ENCODE peak calls at places on chromosomes 1 and 21, in nine cellular contexts. E, K, A, H, V, G, U, T and B are unnamed samples. For H3K4me1, the result is how much of the 10 kb centered on the place peaks cover.

GRCh38 chr21:25887646-25888321 is 153.0 kb downstream of the GABPA start:
- DNase-seq in T (no peak), E (no peak), V (no peak), H (no peak), A (no peak), K (no peak), U (no peak), G (no peak), B (no peak)

GRCh38 chr1:60386259-60386658 is 312.7 kb upstream of the C1orf87 start:
- DNase-seq in V (no peak), K (no peak), G (no peak), H (no peak), U (no peak), T (no peak), E (no peak), A (no peak), B (no peak)

GRCh38 chr1:39141925-39142324 is 62.6 kb upstream of the MACF1 start:
- DNase-seq in G (no peak), H (no peak), V (peak), A (no peak), E (no peak), U (no peak), K (no peak), T (no peak), B (no peak)

GRCh38 chr1:64135501-64136245 is 67.8 kb upstream of the UBE2U start:
- DNase-seq in E (no peak), G (no peak), T (no peak), V (peak), H (no peak), U (no peak), A (no peak), K (no peak), B (peak)

GRCh38 chr1:176559474-176560390 is 96.8 kb downstream of the PAPPA2 start:
- DNase-seq in K (no peak), E (peak), U (peak), V (peak), H (no peak), A (peak), T (peak), G (peak), B (peak)

GRCh38 chr1:21189906-21190500 is 13.3 kb upstream of the EIF4G3 start:
- DNase-seq in A (no peak), T (no peak), E (no peak), U (no peak), K (no peak), G (no peak), V (no peak), H (no peak), B (no peak)

GRCh38 chr21:43268804-43269186 is 100.0 kb downstream of the CRYAA start:
- DNase-seq in E (no peak), H (no peak), A (no peak), U (no peak), V (no peak), K (peak), G (no peak), T (peak), B (no peak)

GRCh38 chr1:168266644-168267186 is 14.0 kb upstream of the TBX19 start:
- DNase-seq in K (no peak), U (no peak), V (no peak), E (no peak), G (no peak), A (no peak), H (no peak), T (no peak), B (no peak)

GRCh38 chr1:149888999-149889289 is 10.4 kb upstream of the BOLA1 start:
- DNase-seq in H (peak), T (no peak), V (no peak), U (no peak), A (peak), G (peak), E (peak), K (no peak), B (peak)

GRCh38 chr1:101241485-101242225 is 4.8 kb downstream of the S1PR1 start:
- DNase-seq in V (no peak), E (no peak), K (no peak), G (no peak), U (no peak), T (no peak), A (no peak), H (no peak), B (no peak)

GRCh38 chr1:96674909-96675308 is 46.7 kb upstream of the PTBP2 start:
- DNase-seq in K (no peak), G (no peak), H (no peak), U (no peak), E (no peak), A (no peak), V (no peak), T (no peak), B (no peak)

GRCh38 chr1:234597894-234598293 is 12.1 kb downstream of the IRF2BP2 start:
- DNase-seq in V (peak), U (peak), G (no peak), E (peak), T (peak), A (peak), K (no peak), H (peak), B (peak)

GRCh38 chr1:191320062-191320461 is 838.2 kb upstream of the RGS18 start:
- DNase-seq in U (peak), A (no peak), V (peak), K (no peak), H (no peak), E (no peak), T (no peak), G (no peak), B (no peak)

GRCh38 chr1:160046494-160047115 is 14.8 kb upstream of the PIGM start:
- DNase-seq in K (peak), U (peak), G (peak), T (peak), H (peak), V (peak), E (peak), A (peak), B (peak)

GRCh38 chr1:84606977-84607376 is 32.7 kb upstream of the CTBS start:
- DNase-seq in A (no peak), G (no peak), T (no peak), H (no peak), V (no peak), E (no peak), U (no peak), K (no peak), B (no peak)

GRCh38 chr21:33289199-33289819 is 23.1 kb downstream of the IL10RB start:
- DNase-seq in K (no peak), V (no peak), G (no peak), T (no peak), U (no peak), E (no peak), H (no peak), A (peak), B (no peak)

GRCh38 chr1:154608522-154609294 is 722 bp upstream of the ADAR start:
- DNase-seq in A (peak), H (peak), E (peak), U (peak), G (peak), K (peak), T (peak), V (peak), B (no peak)

GRCh38 chr1:11520531-11521233 is 41.7 kb downstream of the DISP3 start:
- DNase-seq in H (peak), U (no peak), G (peak), E (no peak), V (no peak), T (no peak), A (no peak), K (no peak), B (no peak)

GRCh38 chr21:32329331-32329730 is 30.7 kb downstream of the MRAP start:
- DNase-seq in H (no peak), E (no peak), U (no peak), T (no peak), V (peak), K (no peak), G (peak), A (no peak), B (peak)

GRCh38 chr1:55955237-55955636 is 624.1 kb downstream of the PLPP3 start:
- DNase-seq in K (no peak), H (no peak), T (no peak), A (peak), G (no peak), E (no peak), U (no peak), V (peak), B (no peak)

GRCh38 chr1:67390041-67390887 is 39.9 kb downstream of the SERBP1 start:
- DNase-seq in K (no peak), V (no peak), T (no peak), E (no peak), H (no peak), G (no peak), U (no peak), A (peak), B (no peak)

GRCh38 chr1:240497908-240498307 is 114.0 kb downstream of the GREM2 start:
- DNase-seq in T (no peak), H (no peak), A (no peak), V (no peak), K (no peak), U (no peak), E (no peak), G (no peak), B (no peak)

GRCh38 chr1:229293528-229294204 is 22.8 kb downstream of the RAB4A start:
- DNase-seq in U (no peak), A (no peak), K (no peak), T (no peak), G (no peak), V (no peak), H (no peak), E (no peak), B (no peak)

GRCh38 chr1:90317628-90318027 is 322.7 kb downstream of the ZNF326 start:
- DNase-seq in G (no peak), E (no peak), K (no peak), V (no peak), U (no peak), T (no peak), A (peak), H (no peak), B (no peak)

GRCh38 chr21:27171704-27172103 is 204.8 kb upstream of the ADAMTS5 start:
- DNase-seq in T (no peak), U (no peak), A (no peak), V (peak), G (no peak), E (no peak), H (no peak), K (no peak), B (peak)

GRCh38 chr1:201326710-201327109 is 43.4 kb downstream of the PKP1 start:
- DNase-seq in G (no peak), A (no peak), U (no peak), V (no peak), T (peak), K (no peak), E (no peak), H (no peak), B (no peak)

GRCh38 chr1:17919525-17920439 is 164.6 kb downstream of the ACTL8 start:
- DNase-seq in G (peak), V (peak), H (no peak), T (no peak), U (peak), A (peak), K (no peak), E (peak), B (no peak)

GRCh38 chr1:67683306-67683705 is 1.7 kb upstream of the GADD45A start:
- DNase-seq in K (no peak), H (no peak), V (peak), E (no peak), A (peak), T (no peak), U (no peak), G (no peak), B (no peak)

GRCh38 chr1:62229932-62230331 is 35.3 kb downstream of the L1TD1 start:
- DNase-seq in V (no peak), G (peak), T (no peak), A (no peak), U (no peak), H (peak), E (no peak), K (no peak), B (no peak)

GRCh38 chr1:225467193-225468020 is 39.6 kb upstream of the LBR start:
- DNase-seq in T (peak), V (no peak), G (peak), E (no peak), A (no peak), U (no peak), H (peak), K (peak), B (peak)
- H3K4me1 ChIP-seq in T (under half), V (under half), G (under half), E (under half), A (under half), U (under half), H (under half), K (under half), B (under half)

DNA sequence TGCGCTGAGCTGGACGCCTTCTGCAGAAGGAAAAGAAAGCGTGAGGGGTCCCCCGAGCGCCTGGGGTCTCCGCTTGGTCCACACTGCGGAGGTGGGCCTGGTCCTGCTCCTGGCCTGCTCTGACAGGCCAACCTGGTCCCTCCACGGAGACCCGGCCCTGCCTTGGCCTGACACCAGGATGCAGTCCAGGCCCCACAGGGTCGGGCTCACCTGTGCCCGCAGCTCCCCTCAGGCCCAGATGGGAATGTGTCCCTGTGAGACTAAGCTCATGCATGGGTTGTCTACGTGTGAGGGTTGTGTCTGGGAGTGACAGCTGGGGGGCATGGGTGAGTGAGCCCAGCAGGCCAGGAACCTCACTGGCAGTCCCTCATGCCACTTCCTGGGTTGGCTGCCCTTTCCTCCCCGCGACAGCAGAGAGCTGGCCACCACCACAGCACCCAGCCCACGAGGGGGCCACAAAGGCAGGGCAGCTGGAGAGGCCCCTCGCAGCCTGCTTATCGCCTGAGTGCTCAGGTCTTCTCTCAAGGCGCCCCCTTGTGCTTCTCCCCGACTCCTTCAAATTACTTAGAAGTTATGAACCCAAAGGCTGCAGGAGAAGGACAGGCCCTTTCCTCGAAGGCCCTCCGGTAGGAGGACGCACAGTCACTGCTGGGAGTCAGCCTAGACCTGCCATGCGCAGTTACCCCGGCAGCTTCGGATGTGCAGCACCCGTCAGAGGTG is 41.1 kb downstream of the SLC45A1 start:
- DNase-seq in V (no peak), E (no peak), A (no peak), K (peak), H (no peak), G (no peak), U (no peak), T (no peak), B (peak)
- TF ChIP-seq CTCF in V (no peak), E (no peak), A (no peak), K (no peak), H (no peak), G (no peak), U (no peak), T (no peak), B (no peak)

GRCh38 chr1:54359393-54360162 is 46.6 kb downstream of the SSBP3 start:
- DNase-seq in A (no peak), H (no peak), G (no peak), E (no peak), T (no peak), U (no peak), K (no peak), V (no peak), B (no peak)
- H3K4me1 ChIP-seq in A (under half), H (under half), G (under half), E (under half), T (under half), U (half or more), K (half or more), V (under half), B (under half)

GRCh38 chr1:109488201-109488600 is 4.5 kb downstream of the ATXN7L2 start:
- DNase-seq in G (no peak), V (no peak), U (peak), H (no peak), E (no peak), A (no peak), T (no peak), K (no peak), B (no peak)
- TF ChIP-seq CTCF in G (no peak), V (no peak), U (peak), H (no peak), E (no peak), A (no peak), T (no peak), K (no peak), B (no peak)

GRCh38 chr1:42949312-42950145 is 9.1 kb downstream of the SLC2A1 start:
- DNase-seq in T (no peak), G (no peak), K (no peak), E (no peak), A (no peak), H (no peak), U (no peak), V (no peak), B (no peak)
- H3K4me1 ChIP-seq in T (under half), G (under half), K (under half), E (under half), A (half or more), H (under half), U (half or more), V (under half), B (under half)

DNA sequence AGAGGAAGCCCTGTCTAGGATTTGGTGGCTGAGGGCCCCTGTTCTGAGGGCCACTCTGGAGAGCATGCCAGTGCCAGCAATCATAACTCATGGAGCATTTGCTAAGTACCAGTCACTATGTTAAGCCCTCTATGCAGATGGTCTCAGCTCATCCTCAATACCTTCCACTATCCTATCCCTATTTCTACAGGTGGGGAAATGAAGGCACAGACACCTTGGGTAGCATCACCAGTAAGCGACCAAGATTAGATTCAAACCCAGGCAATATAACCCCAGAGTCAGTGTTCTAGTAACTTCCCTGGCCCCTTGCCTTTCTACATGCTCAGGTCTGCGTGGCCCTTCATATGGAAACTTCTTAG is 7.9 kb upstream of the NBPF1 start:
- DNase-seq in E (no peak), A (no peak), H (no peak), V (no peak), U (no peak), G (no peak), K (no peak), T (no peak), B (no peak)
- TF ChIP-seq CTCF in E (no peak), A (no peak), H (peak), V (no peak), U (peak), G (no peak), K (no peak), T (no peak), B (no peak)

DNA sequence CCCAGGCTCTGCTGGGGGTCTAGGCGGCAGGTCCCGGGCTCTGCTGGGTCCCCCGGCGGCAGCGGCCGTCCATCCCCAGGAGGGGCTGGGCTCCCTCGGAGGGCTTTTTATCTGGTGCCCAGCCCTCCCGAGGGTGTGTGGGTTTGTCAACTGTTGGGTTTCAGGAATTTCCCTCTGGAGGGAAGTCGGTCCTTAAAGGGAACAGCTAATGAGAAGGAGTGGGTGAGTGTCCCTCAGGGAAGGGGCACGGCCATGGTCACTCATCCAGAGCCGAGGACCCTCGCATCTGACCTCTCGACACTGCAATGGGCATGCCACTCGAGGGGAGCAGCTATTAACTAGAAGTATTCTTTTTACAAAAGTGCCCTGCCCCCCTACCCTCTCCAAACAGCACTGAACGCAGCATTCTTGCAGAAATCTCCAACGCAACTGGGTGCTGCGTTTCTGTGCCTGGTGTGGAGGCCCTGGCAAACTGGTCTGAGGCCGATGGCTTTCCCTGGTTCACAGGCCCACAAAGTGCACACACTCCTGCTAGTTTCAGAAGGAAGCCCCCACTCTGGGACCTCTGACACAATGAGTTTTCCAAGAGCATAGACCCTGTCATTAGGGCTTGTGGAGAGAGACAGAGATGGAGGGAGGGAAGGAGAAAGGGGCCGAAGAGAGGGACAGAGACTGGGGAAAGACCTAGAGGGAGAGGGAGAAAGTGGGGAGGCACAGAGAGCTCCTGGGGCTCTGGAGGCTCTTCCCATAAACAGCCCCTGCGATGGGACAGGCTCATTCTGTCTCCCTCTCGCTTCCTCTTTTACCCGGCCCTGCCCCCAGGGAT is 1.0 kb upstream of the TSPEAR start:
- DNase-seq in G (no peak), K (peak), H (peak), A (no peak), U (no peak), V (no peak), E (no peak), T (no peak), B (no peak)
- H3K4me1 ChIP-seq in G (under half), K (under half), H (under half), A (under half), U (under half), V (under half), E (under half), T (under half), B (under half)

DNA sequence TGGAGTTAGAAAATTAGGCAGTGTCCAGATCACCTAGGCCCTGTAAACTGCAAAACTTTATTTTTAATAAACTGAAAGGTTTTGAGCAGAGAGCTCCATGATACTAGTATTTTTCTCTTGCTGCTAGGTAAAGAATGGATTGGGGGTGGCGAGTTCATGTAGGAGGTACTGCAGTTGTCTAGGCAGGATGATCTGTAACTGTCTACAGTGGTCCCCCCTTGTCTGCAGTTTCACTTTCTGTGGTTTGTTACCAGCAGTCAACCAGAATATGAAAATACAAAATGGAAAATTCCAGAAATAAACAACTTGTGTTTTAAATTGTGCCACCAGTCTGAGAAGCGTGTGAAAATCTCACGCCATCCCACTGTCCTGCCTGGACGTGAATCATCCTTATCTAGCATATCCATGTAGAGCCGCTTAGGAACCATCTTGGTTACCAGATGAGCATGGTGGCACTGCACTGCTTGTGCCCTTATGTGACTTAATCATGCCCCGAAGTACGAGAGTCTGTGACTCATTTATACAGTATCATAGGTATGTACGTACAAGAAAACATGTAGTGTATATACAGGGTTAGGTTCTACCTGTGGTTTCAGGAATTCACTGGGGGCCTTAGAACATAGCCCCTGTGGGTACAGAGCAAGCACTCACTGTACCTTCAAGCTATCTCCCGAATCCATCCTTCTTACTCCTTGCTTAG is 94.2 kb downstream of the AHCTF1 start:
- DNase-seq in U (no peak), A (peak), E (no peak), T (no peak), G (no peak), H (no peak), V (no peak), K (no peak), B (no peak)
- TF ChIP-seq CTCF in U (no peak), A (no peak), E (no peak), T (no peak), G (no peak), H (no peak), V (no peak), K (no peak), B (no peak)

GRCh38 chr1:31576743-31577455 is 584 bp downstream of the TINAGL1 start:
- DNase-seq in G (no peak), H (no peak), U (no peak), T (no peak), E (no peak), A (no peak), V (no peak), K (no peak), B (no peak)
- H3K4me1 ChIP-seq in G (under half), H (half or more), U (under half), T (under half), E (half or more), A (half or more), V (under half), K (under half), B (under half)